ENCODE peak calls at places on chromosomes 3 and 15, in nine cellular contexts. A is cardiac muscle cell; F is activated T-helper 1 cell treated with anti-CD3 and anti-CD28 coated beads, Interleukin-12 subunit alpha, Interleukin-12 subunit beta, Interleukin-2, Interleukin-4 antibody, amounts not matched to agents 30 ng/mL and 10 ng/mL and 1 ng/mL, durations not matched to agents 14 hours and 24 hours and 36 hours; D is CD4-positive, CD25-positive, alpha-beta regulatory T cell; W is B cell; G is posterior cingulate gyrus; U is stimulated activated CD8-positive, alpha-beta memory T cell treated with anti-CD3 and anti-CD28 coated beads, Interleukin-7, amount 100 ng/mL, for 4 hours; T is heart left ventricle; Y is T-helper 2 cell. I is an unnamed sample.

GRCh38 chr3:45225465-45226205 is 452 bp downstream of the TMEM158 start:
- DNase-seq in A (peak; percentile 38), F (peak; percentile 15), D (peak; percentile 51), W (peak; percentile 68), G (peak; percentile 86), U (peak; percentile 38), T (no peak), Y (no peak), I (no peak)

GRCh38 chr3:27606537-27606936 is 115.6 kb downstream of the EOMES start:
- DNase-seq in A (no peak), F (no peak), D (no peak), W (no peak), G (no peak), U (no peak), T (no peak), Y (no peak), I (no peak)

GRCh38 chr15:93837450-93837849 is 393.9 kb upstream of the MCTP2 start:
- DNase-seq in A (no peak), F (no peak), D (no peak), W (no peak), G (no peak), U (no peak), T (no peak), Y (no peak), I (no peak)

GRCh38 chr15:70876683-70877082 is 15.6 kb downstream of the THAP10 start:
- DNase-seq in A (no peak), F (no peak), D (no peak), W (no peak), G (no peak), U (no peak), T (no peak), Y (no peak), I (no peak)

GRCh38 chr3:151818361-151818760 is 4.4 kb downstream of the AADAC start:
- DNase-seq in A (no peak), F (no peak), D (no peak), W (no peak), G (no peak), U (no peak), T (no peak), Y (no peak), I (no peak)

GRCh38 chr15:92244703-92245102 is 149.0 kb upstream of the ST8SIA2 start:
- DNase-seq in A (no peak), F (no peak), D (no peak), W (no peak), G (no peak), U (no peak), T (no peak), Y (no peak), I (no peak)

GRCh38 chr3:129727707-129728106 is 121.2 kb upstream of the PLXND1 start:
- DNase-seq in A (no peak), F (no peak), D (no peak), W (no peak), G (no peak), U (no peak), T (no peak), Y (no peak), I (no peak)

GRCh38 chr3:88231632-88232031 is 81.9 kb downstream of the C3orf38 start:
- DNase-seq in A (no peak), F (no peak), D (no peak), W (no peak), G (no peak), U (no peak), T (no peak), Y (no peak), I (no peak)

GRCh38 chr3:116473602-116474001 is 28.3 kb upstream of the LSAMP start:
- DNase-seq in A (no peak), F (no peak), D (no peak), W (no peak), G (no peak), U (no peak), T (no peak), Y (no peak), I (no peak)

GRCh38 chr3:11128682-11129632 is 25.3 kb upstream of the HRH1 start:
- DNase-seq in A (peak; percentile 27), F (no peak), D (no peak), W (no peak), G (no peak), U (no peak), T (no peak), Y (no peak), I (no peak)

GRCh38 chr3:122271246-122271898 is 53.7 kb upstream of the CSTA start:
- DNase-seq in A (peak; percentile 25), F (no peak), D (peak; percentile 74), W (no peak), G (no peak), U (no peak), T (no peak), Y (peak; percentile 47), I (peak; percentile 63)

I was measured in Kasumi-1.